ENCODE peak calls at places on chromosomes 7 and 10, in eight cellular contexts. O is anterior cingulate cortex; A is GM20000; J is D721Med; H is HuH-7; Y is heart right ventricle; D is AG04449; Z is stimulated activated CD4-positive, alpha-beta T cell treated with anti-CD3 and anti-CD28 coated beads, Interleukin-1b, Interleukin-23, amount 100 ng/mL, for 1 hour. N is an unnamed sample.

GRCh38 chr10:29804025-29804852 is 169.5 kb upstream of the SVIL start:
- DNase-seq in H (no peak), O (peak; percentile 4), Y (peak; percentile 29), J (no peak), Z (no peak), D (peak; percentile 63), A (no peak), N (no peak)

GRCh38 chr7:140439359-140439758 is 35.5 kb downstream of the RAB19 start:
- DNase-seq in D (no peak), O (no peak), H (no peak), J (no peak), Y (no peak), Z (no peak), A (peak; percentile 65), N (no peak)

GRCh38 chr10:70974351-70974901 is 86.1 kb upstream of the PCBD1 start:
- DNase-seq in H (no peak), Y (no peak), O (no peak), J (no peak), Z (no peak), D (no peak), A (no peak), N (no peak)

GRCh38 chr10:21171197-21171935 is 274.3 kb upstream of the NEBL start:
- DNase-seq in J (no peak), Y (no peak), Z (no peak), A (no peak), D (no peak), H (peak; percentile 52), O (no peak), N (no peak)

GRCh38 chr10:33719005-33719703 is 384.7 kb upstream of the NRP1 start:
- DNase-seq in Z (no peak), A (no peak), Y (peak; percentile 16), D (no peak), H (no peak), J (no peak), O (no peak), N (no peak)

GRCh38 chr10:21487416-21488180 is 37.9 kb downstream of the SKIDA1 start:
- DNase-seq in D (no peak), A (no peak), O (no peak), H (no peak), Z (no peak), J (no peak), Y (no peak), N (no peak)

GRCh38 chr10:6702030-6702429 is 122.0 kb upstream of the PRKCQ start:
- DNase-seq in D (no peak), Z (no peak), A (no peak), Y (no peak), H (no peak), J (no peak), O (no peak), N (no peak)

GRCh38 chr10:122279725-122280141 is 8.6 kb downstream of the BTBD16 start:
- DNase-seq in D (no peak), A (no peak), Y (peak; percentile 49), O (peak; percentile 56), H (peak; percentile 76), Z (no peak), J (no peak), N (no peak)

GRCh38 chr10:70996549-70996948 is 108.2 kb upstream of the PCBD1 start:
- DNase-seq in H (no peak), A (no peak), J (no peak), Z (no peak), D (no peak), Y (no peak), O (no peak), N (no peak)

GRCh38 chr7:55078465-55079372 is 59.9 kb downstream of the EGFR start:
- DNase-seq in O (no peak), Y (no peak), Z (no peak), D (no peak), H (peak; percentile 94), J (no peak), A (peak; percentile 44), N (no peak)

GRCh38 chr10:73785721-73786511 is 510 bp downstream of the ZSWIM8 start:
- DNase-seq in A (peak; percentile 59), J (no peak), Z (no peak), Y (peak; percentile 28), O (no peak), H (peak; percentile 31), D (no peak), N (peak; percentile 43)

GRCh38 chr7:54339074-54339473 is 203.1 kb upstream of the VSTM2A start:
- DNase-seq in O (no peak), Z (no peak), Y (peak; percentile 35), J (no peak), H (no peak), A (no peak), D (no peak), N (no peak)

GRCh38 chr7:155090647-155091046 is 20.5 kb downstream of the HTR5A start:
- DNase-seq in O (no peak), H (no peak), J (no peak), Z (no peak), Y (no peak), A (no peak), D (no peak), N (no peak)

GRCh38 chr7:140062118-140062527 is 628 bp downstream of the PARP12 start:
- DNase-seq in H (peak; percentile 45), A (peak; percentile 63), Z (no peak), J (no peak), Y (peak; percentile 22), O (no peak), D (no peak), N (peak; percentile 61)

GRCh38 chr10:78736926-78737618 is 331.7 kb upstream of the ZMIZ1 start:
- DNase-seq in D (no peak), Z (no peak), H (no peak), A (no peak), O (no peak), Y (no peak), J (no peak), N (no peak)

N was measured in germinal center.